ENCODE peak calls at places on chromosomes 12 and 14, in seven cellular contexts. One of them, this sample, is unnamed.

GRCh38 chr14:76473381-76474263 is 97.7 kb downstream of the ESRRB start:
- DNase-seq in H9: peak
- DNase-seq in IMR-90: peak
- DNase-seq in mesenchymal stem cell: no peak
- DNase-seq in trophoblast cell: peak
- DNase-seq in neuronal stem cell: no peak
- DNase-seq in H1: no peak
- DNase-seq in this sample: peak

GRCh38 chr12:96236221-96236822 is 42.1 kb downstream of the ELK3 start:
- DNase-seq in H9: no peak
- DNase-seq in IMR-90: peak
- DNase-seq in mesenchymal stem cell: no peak
- DNase-seq in trophoblast cell: no peak
- DNase-seq in neuronal stem cell: no peak
- DNase-seq in H1: no peak
- DNase-seq in this sample: no peak

GRCh38 chr14:54773171-54774006 is 129.2 kb downstream of the GCH1 start:
- DNase-seq in H9: peak
- DNase-seq in IMR-90: peak
- DNase-seq in mesenchymal stem cell: peak
- DNase-seq in trophoblast cell: peak
- DNase-seq in neuronal stem cell: peak
- DNase-seq in H1: peak
- DNase-seq in this sample: peak

GRCh38 chr12:57213763-57214397 is 2.7 kb upstream of the NXPH4 start:
- DNase-seq in H9: no peak
- DNase-seq in IMR-90: no peak
- DNase-seq in mesenchymal stem cell: no peak
- DNase-seq in trophoblast cell: peak
- DNase-seq in neuronal stem cell: no peak
- DNase-seq in H1: no peak
- DNase-seq in this sample: no peak

GRCh38 chr14:65926935-65927700 is 514.6 kb downstream of the FUT8 start:
- DNase-seq in H9: no peak
- DNase-seq in IMR-90: no peak
- DNase-seq in mesenchymal stem cell: no peak
- DNase-seq in trophoblast cell: no peak
- DNase-seq in neuronal stem cell: no peak
- DNase-seq in H1: no peak
- DNase-seq in this sample: peak

GRCh38 chr14:68638817-68639517 is 153.9 kb downstream of the ZFP36L1 start:
- DNase-seq in H9: peak
- DNase-seq in IMR-90: no peak
- DNase-seq in mesenchymal stem cell: no peak
- DNase-seq in trophoblast cell: no peak
- DNase-seq in neuronal stem cell: no peak
- DNase-seq in H1: no peak
- DNase-seq in this sample: no peak

GRCh38 chr14:80564051-80564450 is 352.7 kb upstream of the DIO2 start:
- DNase-seq in H9: no peak
- DNase-seq in IMR-90: peak
- DNase-seq in mesenchymal stem cell: no peak
- DNase-seq in trophoblast cell: no peak
- DNase-seq in neuronal stem cell: no peak
- DNase-seq in H1: no peak
- DNase-seq in this sample: no peak

GRCh38 chr12:100484178-100484886 is 10.7 kb downstream of the NR1H4 start:
- DNase-seq in H9: no peak
- DNase-seq in IMR-90: peak
- DNase-seq in mesenchymal stem cell: no peak
- DNase-seq in trophoblast cell: no peak
- DNase-seq in neuronal stem cell: no peak
- DNase-seq in H1: no peak
- DNase-seq in this sample: no peak

GRCh38 chr12:58647495-58647894 is 272.8 kb downstream of the LRIG3 start:
- DNase-seq in H9: no peak
- DNase-seq in IMR-90: no peak
- DNase-seq in mesenchymal stem cell: no peak
- DNase-seq in trophoblast cell: no peak
- DNase-seq in neuronal stem cell: no peak
- DNase-seq in H1: no peak
- DNase-seq in this sample: no peak

GRCh38 chr12:14185441-14186192 is 179.9 kb upstream of the ATF7IP start:
- DNase-seq in H9: peak
- DNase-seq in IMR-90: peak
- DNase-seq in mesenchymal stem cell: peak
- DNase-seq in trophoblast cell: peak
- DNase-seq in neuronal stem cell: peak
- DNase-seq in H1: no peak
- DNase-seq in this sample: peak

GRCh38 chr12:124713436-124714082 is 146.1 kb upstream of the NCOR2 start:
- DNase-seq in H9: no peak
- DNase-seq in IMR-90: peak
- DNase-seq in mesenchymal stem cell: peak
- DNase-seq in trophoblast cell: peak
- DNase-seq in neuronal stem cell: no peak
- DNase-seq in H1: no peak
- DNase-seq in this sample: no peak

GRCh38 chr12:75592638-75593335 is 81.4 kb upstream of the KRR1 start:
- DNase-seq in H9: no peak
- DNase-seq in IMR-90: no peak
- DNase-seq in mesenchymal stem cell: no peak
- DNase-seq in trophoblast cell: no peak
- DNase-seq in neuronal stem cell: no peak
- DNase-seq in H1: no peak
- DNase-seq in this sample: no peak

GRCh38 chr12:107448198-107448597 is 237.4 kb upstream of the PWP1 start:
- DNase-seq in H9: peak
- DNase-seq in IMR-90: peak
- DNase-seq in mesenchymal stem cell: no peak
- DNase-seq in trophoblast cell: peak
- DNase-seq in neuronal stem cell: peak
- DNase-seq in H1: no peak
- DNase-seq in this sample: peak

GRCh38 chr12:110858848-110859247 is 12.1 kb downstream of the CCDC63 start:
- DNase-seq in H9: no peak
- DNase-seq in IMR-90: no peak
- DNase-seq in mesenchymal stem cell: no peak
- DNase-seq in trophoblast cell: no peak
- DNase-seq in neuronal stem cell: no peak
- DNase-seq in H1: no peak
- DNase-seq in this sample: no peak

GRCh38 chr12:27332407-27333310 is at the start of gene BMAL2:
- DNase-seq in H9: peak
- DNase-seq in IMR-90: peak
- DNase-seq in mesenchymal stem cell: peak
- DNase-seq in trophoblast cell: peak
- DNase-seq in neuronal stem cell: peak
- DNase-seq in H1: no peak
- DNase-seq in this sample: peak

GRCh38 chr12:121534495-121535148 is 46.2 kb downstream of the KDM2B start:
- DNase-seq in H9: peak
- DNase-seq in IMR-90: no peak
- DNase-seq in mesenchymal stem cell: no peak
- DNase-seq in trophoblast cell: peak
- DNase-seq in neuronal stem cell: no peak
- DNase-seq in H1: peak
- DNase-seq in this sample: no peak

GRCh38 chr14:105136401-105137322 is 31.9 kb downstream of the JAG2 start:
- DNase-seq in H9: peak
- DNase-seq in IMR-90: no peak
- DNase-seq in mesenchymal stem cell: no peak
- DNase-seq in trophoblast cell: no peak
- DNase-seq in neuronal stem cell: no peak
- DNase-seq in H1: no peak
- DNase-seq in this sample: no peak

GRCh38 chr12:91177380-91177779 is 5.2 kb downstream of the DCN start:
- DNase-seq in H9: no peak
- DNase-seq in IMR-90: peak
- DNase-seq in mesenchymal stem cell: peak
- DNase-seq in trophoblast cell: no peak
- DNase-seq in neuronal stem cell: no peak
- DNase-seq in H1: no peak
- DNase-seq in this sample: no peak

GRCh38 chr14:54564071-54564798 is 2.7 kb upstream of the SAMD4A start:
- DNase-seq in H9: no peak
- DNase-seq in IMR-90: peak
- DNase-seq in mesenchymal stem cell: peak
- DNase-seq in trophoblast cell: peak
- DNase-seq in neuronal stem cell: peak
- DNase-seq in H1: no peak
- DNase-seq in this sample: peak

GRCh38 chr14:68569546-68569908 is 223.3 kb downstream of the ZFP36L1 start:
- DNase-seq in H9: no peak
- DNase-seq in IMR-90: no peak
- DNase-seq in mesenchymal stem cell: no peak
- DNase-seq in trophoblast cell: no peak
- DNase-seq in neuronal stem cell: no peak
- DNase-seq in H1: no peak
- DNase-seq in this sample: no peak

GRCh38 chr12:105580841-105581352 is 250.4 kb downstream of the C12orf75 start:
- DNase-seq in H9: no peak
- DNase-seq in IMR-90: no peak
- DNase-seq in mesenchymal stem cell: no peak
- DNase-seq in trophoblast cell: no peak
- DNase-seq in neuronal stem cell: no peak
- DNase-seq in H1: no peak
- DNase-seq in this sample: peak

GRCh38 chr14:105425823-105426247 is 6.2 kb downstream of the MTA1 start:
- DNase-seq in H9: no peak
- DNase-seq in IMR-90: no peak
- DNase-seq in mesenchymal stem cell: no peak
- DNase-seq in trophoblast cell: no peak
- DNase-seq in neuronal stem cell: no peak
- DNase-seq in H1: no peak
- DNase-seq in this sample: no peak

DNA sequence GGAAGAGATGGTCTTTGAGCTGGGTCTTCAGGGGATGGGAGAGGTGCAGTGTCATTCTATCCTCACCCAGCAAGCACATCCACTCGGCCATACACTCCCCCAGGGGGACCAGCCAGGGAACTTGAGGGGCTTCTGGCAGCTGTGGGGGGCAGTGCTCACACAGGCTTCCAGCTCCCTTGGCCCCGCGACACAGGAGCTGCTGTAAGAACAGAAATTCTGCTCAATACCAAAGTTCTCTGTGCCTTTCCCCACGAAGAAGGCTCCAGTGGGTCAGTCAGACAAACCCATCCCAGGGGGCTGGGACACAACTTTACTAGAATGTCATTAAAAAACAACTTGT is 289.1 kb upstream of the RTL1 start:
- DNase-seq in H9: no peak
- DNase-seq in IMR-90: no peak
- DNase-seq in mesenchymal stem cell: no peak
- DNase-seq in trophoblast cell: no peak
- DNase-seq in neuronal stem cell: no peak
- DNase-seq in H1: no peak
- DNase-seq in this sample: no peak
- H2BK120ac ChIP-seq in H9: no peak
- H2BK120ac ChIP-seq in IMR-90: no peak
- H2BK120ac ChIP-seq in mesenchymal stem cell: no peak
- H2BK120ac ChIP-seq in trophoblast cell: no peak
- H2BK120ac ChIP-seq in neuronal stem cell: no peak
- H2BK120ac ChIP-seq in H1: no peak
- H2BK120ac ChIP-seq in this sample: no peak

DNA sequence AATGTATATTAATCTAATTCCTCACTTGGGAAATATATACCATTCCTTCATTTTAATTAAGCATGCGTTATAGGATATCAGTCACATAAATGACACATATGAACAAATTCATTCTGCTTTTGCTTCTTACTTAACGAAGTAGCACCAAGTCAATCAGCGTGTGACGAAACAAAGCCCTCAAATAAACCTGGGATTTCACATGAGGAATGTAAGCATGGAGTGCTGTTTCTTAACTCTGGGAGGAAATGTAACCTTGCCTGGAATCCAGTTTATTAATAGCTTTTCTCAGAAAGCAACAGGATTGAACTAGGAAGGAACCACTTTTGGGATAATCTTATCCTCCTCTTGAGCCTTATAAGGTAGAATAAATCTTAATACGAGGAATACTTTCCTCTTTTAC is 72.0 kb downstream of the NIN start:
- DNase-seq in H9: no peak
- DNase-seq in IMR-90: no peak
- DNase-seq in mesenchymal stem cell: peak
- DNase-seq in trophoblast cell: no peak
- DNase-seq in neuronal stem cell: no peak
- DNase-seq in H1: no peak
- DNase-seq in this sample: no peak
- H2BK120ac ChIP-seq in H9: no peak
- H2BK120ac ChIP-seq in IMR-90: no peak
- H2BK120ac ChIP-seq in mesenchymal stem cell: no peak
- H2BK120ac ChIP-seq in trophoblast cell: no peak
- H2BK120ac ChIP-seq in neuronal stem cell: no peak
- H2BK120ac ChIP-seq in H1: no peak
- H2BK120ac ChIP-seq in this sample: no peak

DNA sequence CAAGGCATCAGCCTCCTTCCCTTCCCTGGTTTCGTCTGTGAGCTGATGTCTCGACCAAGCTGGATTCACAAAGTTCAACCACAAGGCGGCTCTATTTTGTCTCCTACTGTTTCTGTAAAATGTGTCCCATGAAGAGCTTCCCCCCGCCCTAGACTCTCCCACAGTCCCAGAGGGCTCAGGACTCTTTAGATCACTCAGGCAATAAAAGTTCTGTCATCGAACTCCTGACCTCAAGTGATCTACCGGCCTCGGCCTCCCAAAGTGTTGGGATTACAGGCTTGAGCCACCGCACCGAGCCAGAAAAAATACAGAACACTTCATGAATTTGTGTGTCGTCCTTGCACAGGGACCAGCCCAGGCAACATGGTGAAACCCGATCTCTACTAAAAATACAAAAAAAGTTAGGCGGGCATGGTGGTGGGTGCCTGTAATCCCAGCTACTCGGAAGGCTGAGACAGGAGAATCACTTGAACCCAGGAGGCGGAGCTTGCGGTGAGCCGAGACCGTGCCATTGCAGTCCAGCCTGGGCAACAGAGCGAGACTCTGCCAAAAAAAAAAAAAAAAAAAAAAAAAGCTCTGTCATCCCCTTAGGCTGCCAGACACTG is 149.4 kb downstream of the BCL11B start:
- DNase-seq in H9: peak
- DNase-seq in IMR-90: no peak
- DNase-seq in mesenchymal stem cell: no peak
- DNase-seq in trophoblast cell: no peak
- DNase-seq in neuronal stem cell: no peak
- DNase-seq in H1: no peak
- DNase-seq in this sample: peak
- H2BK120ac ChIP-seq in H9: no peak
- H2BK120ac ChIP-seq in IMR-90: no peak
- H2BK120ac ChIP-seq in mesenchymal stem cell: no peak
- H2BK120ac ChIP-seq in trophoblast cell: no peak
- H2BK120ac ChIP-seq in neuronal stem cell: no peak
- H2BK120ac ChIP-seq in H1: no peak
- H2BK120ac ChIP-seq in this sample: no peak

DNA sequence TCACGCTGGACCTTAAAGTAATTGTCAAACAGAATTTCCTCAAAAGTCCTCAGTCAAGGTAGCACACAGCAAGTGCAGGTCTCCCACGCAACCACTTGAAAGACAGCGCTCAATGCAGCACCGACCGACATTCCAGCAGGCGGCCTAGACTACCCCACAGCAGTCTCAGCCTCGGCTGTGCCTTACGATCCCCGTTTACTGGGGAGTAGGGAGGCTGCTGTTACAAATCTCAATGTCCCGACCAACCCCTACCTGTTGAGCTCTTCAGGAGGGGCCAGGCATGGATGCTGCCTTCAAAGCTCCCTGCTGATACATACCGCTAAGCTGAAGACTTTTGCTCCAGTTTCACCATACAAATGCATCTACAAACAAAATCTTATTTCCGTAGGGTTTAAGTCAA is 21.8 kb downstream of the VPS37B start:
- DNase-seq in H9: peak
- DNase-seq in IMR-90: no peak
- DNase-seq in mesenchymal stem cell: no peak
- DNase-seq in trophoblast cell: no peak
- DNase-seq in neuronal stem cell: no peak
- DNase-seq in H1: no peak
- DNase-seq in this sample: peak
- H2BK120ac ChIP-seq in H9: no peak
- H2BK120ac ChIP-seq in IMR-90: no peak
- H2BK120ac ChIP-seq in mesenchymal stem cell: no peak
- H2BK120ac ChIP-seq in trophoblast cell: no peak
- H2BK120ac ChIP-seq in neuronal stem cell: no peak
- H2BK120ac ChIP-seq in H1: no peak
- H2BK120ac ChIP-seq in this sample: no peak